ENCODE peak calls at places on chromosomes 13 and 19, in six cellular contexts. G is thoracic aorta, M is endodermal cell, P is fibroblast of pulmonary artery, B is left ventricle myocardium inferior, J is astrocyte of the cerebellum. F is an unnamed sample.
A peak's percentile ranks its signal among the peaks of the same experiment; 100 is the strongest.

GRCh38 chr13:81223784-81224501 is 883.0 kb upstream of the SPRY2 start:
- DNase-seq in P (no peak), J (no peak), M (no peak), G (no peak), B (no peak), F (no peak)

GRCh38 chr13:44147222-44147621 is 226.4 kb upstream of the SERP2 start:
- DNase-seq in M (no peak), G (no peak), B (no peak), J (no peak), P (no peak), F (no peak)

GRCh38 chr13:37023871-37024270 is 23.3 kb downstream of the EXOSC8 start:
- DNase-seq in G (no peak), J (no peak), B (no peak), P (no peak), M (no peak), F (no peak)

GRCh38 chr13:75621147-75621546 is 15.0 kb upstream of the LMO7 start:
- DNase-seq in B (no peak), M (no peak), P (peak; percentile 62), G (no peak), J (no peak), F (no peak)

GRCh38 chr19:35476149-35476548 is 14.1 kb downstream of the KRTDAP start:
- DNase-seq in B (no peak), P (no peak), J (no peak), M (peak; percentile 83), G (no peak), F (no peak)

GRCh38 chr19:46859637-46860124 is 1.1 kb upstream of the ARHGAP35 start:
- DNase-seq in J (no peak), G (no peak), P (no peak), M (no peak), B (peak; percentile 75), F (no peak)

GRCh38 chr13:29059837-29060236 is 239.7 kb downstream of the MTUS2 start:
- DNase-seq in B (peak; percentile 45), M (no peak), G (no peak), P (no peak), J (no peak), F (no peak)

GRCh38 chr13:43767351-43767901 is 19.3 kb downstream of the ENOX1 start:
- DNase-seq in P (peak; percentile 60), M (no peak), G (no peak), B (peak; percentile 25), J (no peak), F (no peak)

GRCh38 chr13:85313761-85314503 is 485.3 kb downstream of the SLITRK6 start:
- DNase-seq in M (peak; percentile 50), J (peak; percentile 3), G (no peak), B (no peak), P (no peak), F (peak; percentile 7)

GRCh38 chr19:57141699-57142098 is 3.3 kb downstream of the ZIM3 start:
- DNase-seq in M (no peak), P (no peak), B (no peak), J (no peak), G (no peak), F (no peak)

GRCh38 chr13:24228852-24229458 is 68.4 kb downstream of the SPATA13 start:
- DNase-seq in G (no peak), P (peak; percentile 85), M (peak; percentile 69), B (no peak), J (peak; percentile 65), F (peak; percentile 53)

GRCh38 chr19:40941481-40942219 is 49.4 kb upstream of the CYP2B6 start:
- DNase-seq in B (no peak), G (no peak), J (no peak), M (no peak), P (no peak), F (no peak)

GRCh38 chr13:93776936-93777335 is 550.3 kb downstream of the GPC6 start:
- DNase-seq in P (peak; percentile 53), B (no peak), J (peak; percentile 45), M (no peak), G (no peak), F (peak; percentile 10)

GRCh38 chr19:5996102-5996501 is 18.2 kb upstream of the RANBP3 start:
- DNase-seq in B (no peak), J (no peak), M (no peak), P (no peak), G (no peak), F (no peak)

GRCh38 chr19:5999693-6000092 is 21.8 kb upstream of the RANBP3 start:
- DNase-seq in B (no peak), P (no peak), G (no peak), M (no peak), J (no peak), F (no peak)

GRCh38 chr19:5995606-5996005 is 17.7 kb upstream of the RANBP3 start:
- DNase-seq in P (no peak), M (no peak), J (no peak), B (no peak), G (no peak), F (no peak)

GRCh38 chr19:5996598-5997320 is 18.8 kb upstream of the RANBP3 start:
- DNase-seq in M (no peak), G (no peak), P (no peak), J (no peak), B (no peak), F (no peak)

GRCh38 chr19:5997371-5997770 is 19.4 kb upstream of the RANBP3 start:
- DNase-seq in G (no peak), M (peak; percentile 86), P (no peak), J (no peak), B (no peak), F (no peak)
- TF ChIP-seq CTCF in G (no peak), M (peak; percentile 72), P (peak; percentile 1), J (peak; percentile 23), B (no peak), F (peak; percentile 3)

DNA sequence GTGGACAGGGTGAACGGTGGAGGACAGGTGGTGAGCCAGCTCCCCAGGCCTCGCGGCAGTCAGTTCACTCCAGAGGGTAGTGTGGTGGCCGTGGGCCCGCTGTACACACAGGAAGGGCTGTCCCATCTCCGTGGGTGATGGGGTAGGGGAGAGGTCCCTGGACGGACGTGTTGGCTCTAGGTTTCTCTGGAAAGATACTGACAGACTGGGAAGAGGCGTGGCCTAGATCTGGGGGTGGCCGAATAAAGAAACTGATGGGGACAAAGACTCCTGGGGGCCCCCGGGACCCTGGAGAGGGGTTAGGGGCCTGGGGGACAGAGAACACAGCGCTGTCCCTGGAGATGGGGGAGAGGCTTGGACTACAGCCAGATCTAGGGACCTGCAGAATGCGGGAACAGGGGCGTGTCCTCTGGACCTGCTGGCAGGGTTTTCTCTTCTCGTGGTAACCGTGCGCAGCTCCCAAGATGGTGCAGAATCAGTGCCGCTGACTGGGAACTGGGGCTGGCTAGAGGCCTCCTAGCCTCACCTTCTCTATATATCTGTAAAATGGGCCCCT is 4.0 kb upstream of the PRAM1 start:
- DNase-seq in M (peak; percentile 73), J (no peak), P (no peak), G (no peak), B (no peak), F (no peak)
- TF ChIP-seq CTCF in M (peak; percentile 5), J (no peak), P (no peak), G (no peak), B (peak; percentile 41), F (no peak)

DNA sequence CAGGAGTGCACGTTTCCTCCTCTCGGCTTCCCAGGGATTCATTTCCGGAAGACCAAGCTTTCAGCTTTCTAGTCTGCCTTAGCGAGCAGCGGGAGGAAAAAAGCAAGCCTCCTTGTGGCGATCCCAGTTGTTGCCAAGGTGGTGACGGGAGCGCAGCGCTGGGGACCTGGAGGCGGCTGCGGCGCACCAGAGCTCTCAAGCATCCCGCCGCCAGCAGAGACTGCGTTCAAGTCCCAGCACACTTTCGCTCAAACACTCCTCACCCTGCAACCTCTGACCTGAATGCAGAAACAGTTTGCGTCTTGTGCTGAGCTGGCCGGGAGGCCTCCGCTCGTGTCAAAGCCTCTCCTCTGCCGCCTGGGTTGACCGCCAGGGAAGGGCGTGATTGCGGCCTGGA is 4.9 kb downstream of the GSX1 start:
- DNase-seq in P (peak; percentile 31), G (no peak), J (no peak), B (no peak), M (peak; percentile 92), F (no peak)
- TF ChIP-seq CTCF in P (peak; percentile 15), G (no peak), J (no peak), B (no peak), M (peak; percentile 79), F (no peak)

GRCh38 chr13:99086869-99087129 is 108.9 kb upstream of the DOCK9 start:
- DNase-seq in J (no peak), M (no peak), P (peak; percentile 11), G (no peak), B (peak; percentile 22), F (no peak)
- TF ChIP-seq CTCF in J (no peak), M (no peak), P (no peak), G (no peak), B (no peak), F (no peak)

GRCh38 chr13:33763021-33763420 is 54.9 kb upstream of the RFC3 start:
- DNase-seq in P (peak; percentile 45), B (no peak), M (no peak), G (no peak), J (peak; percentile 8), F (no peak)

GRCh38 chr13:33764716-33765115 is 53.2 kb upstream of the RFC3 start:
- DNase-seq in J (no peak), P (no peak), B (no peak), M (no peak), G (no peak), F (no peak)

GRCh38 chr13:33758113-33758512 is 59.8 kb upstream of the RFC3 start:
- DNase-seq in G (no peak), J (no peak), B (no peak), M (no peak), P (no peak), F (no peak)

GRCh38 chr13:33757713-33758112 is 60.2 kb upstream of the RFC3 start:
- DNase-seq in P (no peak), B (no peak), J (no peak), G (no peak), M (no peak), F (no peak)

DNA sequence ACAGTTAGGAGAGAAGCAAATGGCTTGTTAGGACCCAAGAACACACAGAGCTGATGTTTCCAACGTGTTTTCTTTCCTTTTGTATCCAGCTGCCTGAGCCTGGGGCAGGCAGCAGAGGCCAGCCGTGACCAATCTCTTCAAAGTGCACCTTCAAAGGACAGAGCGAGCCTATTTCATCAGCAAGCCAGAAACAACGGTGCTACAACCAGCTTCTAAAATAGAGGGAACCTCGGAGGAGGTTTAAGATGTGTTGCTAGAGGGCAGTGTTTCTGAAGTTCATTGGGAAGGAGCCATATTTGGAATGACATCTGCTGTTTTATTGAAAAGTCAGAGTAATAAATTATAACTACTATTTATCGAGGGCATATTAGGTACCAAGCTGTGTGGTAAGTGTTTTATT is 56.2 kb upstream of the RFC3 start:
- DNase-seq in M (peak; percentile 46), B (no peak), P (no peak), J (peak; percentile 20), G (no peak), F (no peak)
- TF ChIP-seq CTCF in M (peak; percentile 56), B (peak; percentile 24), P (peak; percentile 4), J (peak; percentile 34), G (no peak), F (peak; percentile 18)

GRCh38 chr19:15448778-15449619 is 757 bp downstream of the WIZ start:
- DNase-seq in B (no peak), G (no peak), M (peak; percentile 65), P (peak; percentile 40), J (no peak), F (no peak)
- TF ChIP-seq CTCF in B (no peak), G (no peak), M (peak; percentile 10), P (no peak), J (no peak), F (no peak)

F was measured in AG09319.